ENCODE peak calls at places on chromosome 19, in five cellular contexts. N, J, L, D and C are unnamed samples.
A peak's percentile ranks its signal among the peaks of the same experiment; 100 is the strongest.

GRCh38 chr19:42311612-42312160 is 1.4 kb upstream of the TMEM145 start:
- ATAC-seq in N (peak; percentile 70), J (peak; percentile 65), L (peak; percentile 29), D (no peak), C (no peak)

GRCh38 chr19:29421186-29421525 is 104.6 kb upstream of the VSTM2B start:
- ATAC-seq in N (no peak), J (no peak), L (no peak), D (no peak), C (no peak)

GRCh38 chr19:2624537-2625091 is 77.9 kb downstream of the GNG7 start:
- ATAC-seq in N (peak; percentile 73), J (peak; percentile 88), L (peak; percentile 56), D (no peak), C (no peak)

GRCh38 chr19:29155683-29156082 is 57.3 kb downstream of the UQCRFS1 start:
- ATAC-seq in N (no peak), J (no peak), L (no peak), D (no peak), C (no peak)

GRCh38 chr19:6887326-6887725 is at the start of gene ADGRE1:
- ATAC-seq in N (no peak), J (no peak), L (peak; percentile 58), D (peak; percentile 57), C (no peak)

GRCh38 chr19:39106201-39106600 is 19.4 kb upstream of the PAK4 start:
- ATAC-seq in N (no peak), J (no peak), L (no peak), D (no peak), C (no peak)

GRCh38 chr19:4589579-4590410 is 30.3 kb upstream of the SEMA6B start:
- ATAC-seq in N (peak; percentile 94), J (peak; percentile 87), L (peak; percentile 93), D (no peak), C (no peak)

GRCh38 chr19:54096642-54097106 is 3.9 kb downstream of the OSCAR start:
- ATAC-seq in N (peak; percentile 77), J (peak; percentile 55), L (peak; percentile 38), D (peak; percentile 59), C (peak; percentile 32)

GRCh38 chr19:56403261-56403660 is 871 bp upstream of the ZNF583 start:
- ATAC-seq in N (no peak), J (no peak), L (no peak), D (no peak), C (no peak)

GRCh38 chr19:1406496-1406817 is 929 bp upstream of the DAZAP1 start:
- ATAC-seq in N (no peak), J (no peak), L (no peak), D (no peak), C (no peak)

GRCh38 chr19:36672368-36672767 is 5.7 kb upstream of the ZNF461 start:
- ATAC-seq in N (no peak), J (no peak), L (no peak), D (no peak), C (no peak)

GRCh38 chr19:5988520-5989387 is 10.8 kb upstream of the RANBP3 start:
- ATAC-seq in N (peak; percentile 67), J (peak; percentile 71), L (peak; percentile 78), D (no peak), C (no peak)

GRCh38 chr19:2634960-2635359 is 67.5 kb downstream of the GNG7 start:
- ATAC-seq in N (no peak), J (no peak), L (no peak), D (no peak), C (no peak)

GRCh38 chr19:1063909-1064660 is 2.9 kb upstream of the ARHGAP45 start:
- ATAC-seq in N (peak; percentile 28), J (no peak), L (no peak), D (no peak), C (no peak)

GRCh38 chr19:42241279-42241678 is 1.1 kb downstream of the GSK3A start:
- ATAC-seq in N (no peak), J (no peak), L (no peak), D (no peak), C (no peak)

GRCh38 chr19:44666852-44667251 is 4.4 kb upstream of the CEACAM19 start:
- ATAC-seq in N (no peak), J (peak; percentile 39), L (no peak), D (no peak), C (no peak)

GRCh38 chr19:41025871-41026270 is 34.8 kb downstream of the CYP2B6 start:
- ATAC-seq in N (no peak), J (no peak), L (no peak), D (no peak), C (no peak)

GRCh38 chr19:38319421-38320258 is at the start of gene KCNK6:
- ATAC-seq in N (no peak), J (peak; percentile 24), L (no peak), D (peak; percentile 33), C (no peak)

GRCh38 chr19:40497214-40497613 is 30.4 kb downstream of the SPTBN4 start:
- ATAC-seq in N (no peak), J (no peak), L (no peak), D (no peak), C (no peak)

GRCh38 chr19:1168877-1169791 is 4.9 kb downstream of the SBNO2 start:
- ATAC-seq in N (no peak), J (peak; percentile 49), L (no peak), D (peak; percentile 33), C (peak; percentile 17)

GRCh38 chr19:1154731-1155351 is 19.2 kb downstream of the SBNO2 start:
- ATAC-seq in N (no peak), J (peak; percentile 61), L (no peak), D (peak; percentile 92), C (peak; percentile 87)

GRCh38 chr19:19860756-19861390 is 4.8 kb upstream of the ZNF253 start:
- ATAC-seq in N (peak; percentile 34), J (no peak), L (no peak), D (no peak), C (no peak)

GRCh38 chr19:39014037-39014436 is 18.3 kb downstream of the FBXO27 start:
- ATAC-seq in N (no peak), J (no peak), L (no peak), D (no peak), C (no peak)

GRCh38 chr19:720691-721160 is 12.0 kb downstream of the PALM start:
- ATAC-seq in N (no peak), J (peak; percentile 83), L (no peak), D (peak; percentile 37), C (no peak)

GRCh38 chr19:6038634-6039405 is 60.9 kb upstream of the RANBP3 start:
- ATAC-seq in N (no peak), J (no peak), L (peak; percentile 97), D (no peak), C (no peak)

GRCh38 chr19:1843646-1844394 is 4.5 kb downstream of the REXO1 start:
- ATAC-seq in N (no peak), J (no peak), L (no peak), D (no peak), C (no peak)

GRCh38 chr19:39514840-39515550 is at the start of gene SELENOV:
- ATAC-seq in N (peak; percentile 27), J (peak; percentile 67), L (peak; percentile 34), D (peak; percentile 25), C (peak; percentile 51)

GRCh38 chr19:3398114-3398899 is 31.9 kb downstream of the NFIC start:
- ATAC-seq in N (no peak), J (peak; percentile 64), L (no peak), D (peak; percentile 82), C (peak; percentile 82)

GRCh38 chr19:4707956-4708650 is 15.5 kb downstream of the DPP9 start:
- ATAC-seq in N (no peak), J (no peak), L (no peak), D (peak; percentile 9), C (peak; percentile 70)

GRCh38 chr19:11168568-11168967 is 13.0 kb upstream of the SPC24 start:
- ATAC-seq in N (no peak), J (no peak), L (peak; percentile 74), D (no peak), C (peak; percentile 8)
- TF ChIP-seq EP300 in N (no peak), J (no peak), L (no peak), D (no peak), C (no peak)

GRCh38 chr19:35027851-35028599 is 2.2 kb upstream of the SCN1B start:
- ATAC-seq in N (no peak), J (no peak), L (peak; percentile 53), D (no peak), C (no peak)

GRCh38 chr19:35031072-35031881 is 1.0 kb downstream of the SCN1B start:
- ATAC-seq in N (peak; percentile 10), J (peak; percentile 29), L (no peak), D (no peak), C (peak; percentile 44)

GRCh38 chr19:35029737-35030256 is 473 bp upstream of the SCN1B start:
- ATAC-seq in N (peak; percentile 33), J (peak; percentile 10), L (no peak), D (no peak), C (peak; percentile 3)

GRCh38 chr19:35032356-35032865 is 2.1 kb downstream of the SCN1B start:
- ATAC-seq in N (no peak), J (no peak), L (no peak), D (no peak), C (no peak)

DNA sequence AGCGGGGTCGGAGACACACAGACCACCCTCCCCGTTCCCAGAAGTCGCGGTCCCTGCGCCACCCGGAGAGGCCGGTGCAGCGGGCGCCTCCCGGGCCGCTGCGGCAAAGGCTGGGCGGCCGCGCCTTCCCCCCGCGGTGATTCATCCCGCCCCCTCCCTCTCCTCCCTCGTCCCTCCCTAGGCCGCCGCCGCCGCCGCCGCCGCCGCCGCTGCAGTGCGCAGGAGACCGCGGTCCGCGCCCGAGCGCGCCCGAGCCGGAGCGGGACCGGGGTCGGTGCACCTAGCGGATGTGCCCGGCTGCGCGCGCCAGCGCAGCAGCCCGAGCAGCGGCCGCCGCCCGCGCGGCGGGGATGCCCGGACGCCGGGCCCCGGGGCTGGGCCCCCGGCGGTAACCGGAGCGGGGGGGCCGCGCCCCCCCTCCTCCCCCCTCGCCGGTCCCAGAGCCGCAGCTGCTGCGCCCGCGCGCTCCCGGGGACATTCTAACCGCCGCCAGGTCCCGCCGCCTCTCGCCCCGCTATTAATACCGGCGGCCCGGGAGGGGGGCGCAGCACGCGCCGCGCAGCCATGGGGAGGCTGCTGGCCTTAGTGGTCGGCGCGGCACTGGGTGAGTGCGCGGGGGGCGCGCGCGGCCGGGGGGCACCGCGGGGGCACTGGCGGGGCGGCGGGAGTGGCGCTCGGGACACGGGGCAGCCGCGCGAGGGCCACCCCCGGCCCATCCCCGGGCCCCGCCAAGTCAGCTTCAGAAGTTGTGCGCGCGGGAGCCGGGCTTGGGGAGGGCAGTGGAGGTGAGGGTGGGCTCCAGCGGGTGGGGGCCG is at the start of gene SCN1B:
- ATAC-seq in N (peak; percentile 90), J (peak; percentile 72), L (peak; percentile 60), D (peak; percentile 87), C (peak; percentile 88)
- TF ChIP-seq POLR2AphosphoS5 in N (no peak), J (no peak), L (no peak), D (no peak), C (no peak)

DNA sequence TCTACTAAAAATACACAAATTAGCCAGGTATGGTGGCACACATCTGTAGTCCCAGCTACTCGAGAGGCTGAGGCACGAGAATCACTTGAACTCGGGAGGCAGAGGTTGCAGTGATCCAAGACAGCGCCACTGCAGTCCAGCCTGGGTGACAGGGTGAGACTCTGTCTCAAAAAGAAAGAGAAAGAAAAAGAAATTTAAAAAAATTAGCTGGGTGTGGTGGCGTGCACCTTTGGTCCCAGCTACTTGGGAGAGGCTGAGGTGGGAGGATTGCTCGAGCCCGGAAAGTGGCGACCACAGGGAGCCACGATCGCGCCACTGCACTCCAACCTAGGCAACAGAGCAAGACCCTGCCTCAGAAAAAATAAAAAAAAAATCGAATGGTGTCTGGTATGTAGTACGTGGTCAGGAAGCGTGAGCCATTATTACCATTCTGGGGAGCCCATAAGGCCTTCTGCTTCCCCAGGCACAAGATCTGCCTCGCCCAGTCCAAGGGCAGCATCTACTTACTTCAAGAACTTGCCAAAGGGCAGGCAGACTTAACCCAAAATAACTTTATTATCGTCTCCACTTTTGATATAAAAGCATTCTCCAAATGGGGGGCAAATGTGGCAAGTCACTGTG is 12.4 kb downstream of the CCL25 start:
- ATAC-seq in N (no peak), J (no peak), L (no peak), D (no peak), C (no peak)
- H3K4me1 ChIP-seq in N (no peaks in the 10 kb centered on the region), J (no peaks in the 10 kb centered on the region), L (peaks cover 10% of the 10 kb centered on the region), D (no peaks in the 10 kb centered on the region), C (no peaks in the 10 kb centered on the region)

GRCh38 chr19:43525836-43526771 is 897 bp downstream of the ETHE1 start:
- ATAC-seq in N (peak; percentile 21), J (peak; percentile 79), L (peak; percentile 50), D (peak; percentile 34), C (peak; percentile 5)
- TF ChIP-seq EP300 in N (no peak), J (no peak), L (no peak), D (no peak), C (no peak)